ENCODE peak calls at places on chromosomes 4 and X, in seven cellular contexts. Q, D, C, K, H, T and X are unnamed samples.

GRCh38 chr4:78493731-78494130 is 57.8 kb upstream of the ANXA3 start:
- DNase-seq in K (no peak), T (no peak), Q (no peak), D (no peak), H (no peak), C (no peak), X (no peak)

GRCh38 chr4:38099020-38099600 is 138.9 kb downstream of the PTTG2 start:
- DNase-seq in K (no peak), D (no peak), C (no peak), H (no peak), Q (peak), T (no peak), X (no peak)

GRCh38 chrX:57453901-57454300 is 137.9 kb upstream of the ZXDB start:
- DNase-seq in H (peak), T (no peak), D (no peak), C (peak), K (no peak), Q (peak), X (peak)

GRCh38 chrX:139691843-139692505 is 16.0 kb downstream of the MCF2 start:
- DNase-seq in D (no peak), Q (peak), T (no peak), H (peak), C (no peak), K (no peak), X (no peak)

GRCh38 chr4:16048639-16049448 is 35.0 kb downstream of the PROM1 start:
- DNase-seq in C (no peak), T (no peak), K (no peak), Q (no peak), H (no peak), D (no peak), X (no peak)

GRCh38 chrX:130060122-130061069 is 49.9 kb downstream of the ELF4 start:
- DNase-seq in Q (peak), H (peak), T (peak), D (peak), C (no peak), K (peak), X (peak)

GRCh38 chr4:114606240-114606639 is 7.6 kb downstream of the UGT8 start:
- DNase-seq in H (no peak), T (no peak), D (no peak), K (no peak), Q (no peak), C (no peak), X (no peak)

GRCh38 chr4:188372856-188373255 is 233.6 kb downstream of the TRIML1 start:
- DNase-seq in D (no peak), K (no peak), Q (no peak), T (no peak), C (no peak), H (no peak), X (no peak)

GRCh38 chrX:1111543-1112300 is 100.7 kb downstream of the CRLF2 start:
- DNase-seq in K (no peak), T (no peak), Q (no peak), C (peak), H (no peak), D (no peak), X (no peak)

GRCh38 chrX:112687189-112687691 is 7.5 kb upstream of the LHFPL1 start:
- DNase-seq in D (no peak), K (no peak), C (no peak), Q (no peak), T (no peak), H (no peak), X (no peak)

GRCh38 chrX:54551801-54552200 is 21.8 kb downstream of the GNL3L start:
- DNase-seq in T (no peak), H (no peak), C (no peak), Q (no peak), K (no peak), D (no peak), X (no peak)

GRCh38 chr4:120769227-120769626 is 153.3 kb downstream of the PRDM5 start:
- DNase-seq in C (no peak), K (no peak), T (no peak), Q (peak), D (no peak), H (no peak), X (no peak)

GRCh38 chr4:63379750-63380522 is 1029.3 kb downstream of the TECRL start:
- DNase-seq in C (no peak), D (no peak), T (no peak), Q (no peak), K (no peak), H (no peak), X (no peak)

GRCh38 chr4:82469776-82470345 is 39.5 kb downstream of the ENOPH1 start:
- DNase-seq in Q (peak), H (no peak), T (no peak), C (no peak), K (no peak), D (no peak), X (no peak)

GRCh38 chrX:22148565-22148964 is 116.4 kb downstream of the PHEX start:
- DNase-seq in D (no peak), T (no peak), C (no peak), H (no peak), Q (no peak), K (no peak), X (no peak)

GRCh38 chrX:103363046-103363445 is 6.7 kb downstream of the TCEAL9 start:
- DNase-seq in Q (no peak), H (no peak), D (no peak), K (no peak), T (no peak), C (no peak), X (no peak)

GRCh38 chrX:103361798-103362197 is 5.5 kb downstream of the TCEAL9 start:
- DNase-seq in K (no peak), H (no peak), T (no peak), C (no peak), Q (peak), D (no peak), X (no peak)

GRCh38 chrX:103362504-103362903 is 6.2 kb downstream of the TCEAL9 start:
- DNase-seq in T (no peak), K (no peak), Q (peak), H (peak), C (no peak), D (no peak), X (no peak)

GRCh38 chrX:103360092-103360491 is 3.8 kb downstream of the TCEAL9 start:
- DNase-seq in K (no peak), D (no peak), C (no peak), Q (peak), H (no peak), T (no peak), X (peak)

DNA sequence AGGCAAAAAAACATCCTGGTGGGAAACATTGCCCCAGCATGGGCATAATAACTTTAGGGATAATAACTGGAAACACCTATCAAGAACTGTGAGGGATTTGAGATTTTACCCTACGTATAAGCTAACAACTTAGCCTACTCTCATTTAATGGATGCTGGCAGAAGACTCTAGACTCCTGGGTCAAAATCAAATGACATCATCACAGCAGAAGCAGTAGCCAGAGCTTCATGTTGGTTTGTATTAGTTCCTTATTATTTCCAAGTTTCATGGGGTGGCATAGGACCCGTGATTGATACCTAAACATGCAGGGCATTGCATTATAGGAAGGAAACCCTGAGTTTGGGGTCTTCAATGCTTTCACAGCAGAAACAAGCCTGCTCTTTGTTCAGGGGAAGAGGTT is 4.6 kb downstream of the TCEAL9 start:
- DNase-seq in H (no peak), C (no peak), Q (peak), T (no peak), K (no peak), D (no peak), X (no peak)
- TF ChIP-seq POLR2A in H (no peak), C (no peak), Q (no peak), T (no peak), K (no peak), D (no peak), X (no peak)

GRCh38 chr4:40511017-40511614 is 118.5 kb downstream of the RBM47 start:
- DNase-seq in D (no peak), Q (no peak), T (no peak), H (peak), K (peak), C (no peak), X (no peak)

GRCh38 chr4:40514409-40515025 is 115.1 kb downstream of the RBM47 start:
- DNase-seq in C (no peak), D (no peak), T (no peak), H (peak), K (peak), Q (no peak), X (no peak)

GRCh38 chr4:40515037-40515397 is 114.6 kb downstream of the RBM47 start:
- DNase-seq in K (no peak), D (no peak), Q (no peak), T (no peak), H (no peak), C (no peak), X (no peak)

GRCh38 chr4:40516651-40517050 is 113.0 kb downstream of the RBM47 start:
- DNase-seq in K (no peak), D (no peak), T (no peak), C (no peak), Q (no peak), H (no peak), X (no peak)

DNA sequence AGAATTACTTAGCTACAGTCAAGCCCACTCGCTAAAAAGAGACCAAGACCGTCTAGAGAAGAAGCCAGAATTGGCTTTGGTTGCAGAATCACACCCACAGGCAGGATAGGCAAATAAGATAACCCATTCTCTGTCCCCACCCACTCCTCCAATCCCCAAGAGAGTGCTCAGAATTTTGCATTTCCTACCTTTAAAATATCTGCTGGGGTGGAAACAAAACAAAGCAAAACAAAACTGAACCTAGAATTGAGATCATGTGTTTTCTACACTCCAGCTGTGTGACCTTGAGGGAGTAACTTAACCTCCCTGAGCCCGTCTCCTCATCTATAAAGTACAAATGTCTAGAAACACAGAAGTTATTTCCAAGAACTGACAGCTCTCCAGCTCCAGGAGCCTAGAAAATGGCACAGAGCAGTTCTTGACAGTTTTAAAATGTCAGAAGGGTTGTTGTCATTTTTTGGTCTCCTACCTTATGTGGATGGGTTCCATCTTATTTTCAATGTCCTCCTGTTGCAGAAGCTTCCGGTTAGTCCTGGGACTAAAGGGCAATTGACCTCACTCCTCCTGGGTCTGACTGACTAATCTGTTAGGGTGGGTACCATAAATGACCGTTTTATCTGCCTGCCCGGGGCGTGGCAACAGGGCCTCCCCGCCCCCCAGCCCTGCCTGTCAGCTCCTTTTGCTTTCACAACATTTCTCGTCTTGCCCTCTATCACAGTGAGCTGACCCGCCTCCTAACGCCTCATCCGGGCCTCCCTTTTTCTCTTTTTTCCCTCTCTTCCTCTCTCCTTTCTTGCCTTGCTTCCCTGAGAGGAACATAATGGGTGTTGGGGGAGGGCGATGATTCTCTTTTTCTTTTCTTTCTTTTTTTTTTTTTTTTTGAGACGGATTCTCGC is 114.0 kb downstream of the RBM47 start:
- DNase-seq in H (no peak), T (no peak), D (no peak), Q (no peak), K (no peak), C (no peak), X (peak)
- TF ChIP-seq POLR2A in H (peak), T (no peak), D (no peak), Q (no peak), K (peak), C (no peak), X (no peak)

GRCh38 chr4:176335421-176335820 is 15.7 kb downstream of the SPCS3 start:
- DNase-seq in C (no peak), K (no peak), T (no peak), Q (no peak), H (no peak), D (no peak), X (no peak)

GRCh38 chr4:176334066-176334465 is 14.3 kb downstream of the SPCS3 start:
- DNase-seq in D (no peak), T (no peak), C (no peak), H (no peak), Q (no peak), K (no peak), X (no peak)

GRCh38 chr4:176333076-176333475 is 13.3 kb downstream of the SPCS3 start:
- DNase-seq in T (no peak), H (no peak), K (no peak), Q (no peak), C (no peak), D (no peak), X (no peak)
- TF ChIP-seq POLR2A in T (no peak), H (no peak), K (no peak), Q (no peak), C (no peak), D (no peak), X (no peak)

GRCh38 chrX:52995135-52995973 is 37.0 kb upstream of the FAM156A start:
- DNase-seq in H (peak), D (peak), Q (peak), K (peak), T (peak), C (peak), X (peak)
- TF ChIP-seq POLR2A in H (peak), D (no peak), Q (no peak), K (peak), T (no peak), C (no peak), X (peak)

GRCh38 chr4:158172196-158172557 is 648 bp downstream of the GASK1B start:
- DNase-seq in K (no peak), Q (no peak), H (no peak), D (no peak), T (no peak), C (no peak), X (no peak)
- TF ChIP-seq POLR2A in K (no peak), Q (no peak), H (no peak), D (peak), T (no peak), C (no peak), X (no peak)

DNA sequence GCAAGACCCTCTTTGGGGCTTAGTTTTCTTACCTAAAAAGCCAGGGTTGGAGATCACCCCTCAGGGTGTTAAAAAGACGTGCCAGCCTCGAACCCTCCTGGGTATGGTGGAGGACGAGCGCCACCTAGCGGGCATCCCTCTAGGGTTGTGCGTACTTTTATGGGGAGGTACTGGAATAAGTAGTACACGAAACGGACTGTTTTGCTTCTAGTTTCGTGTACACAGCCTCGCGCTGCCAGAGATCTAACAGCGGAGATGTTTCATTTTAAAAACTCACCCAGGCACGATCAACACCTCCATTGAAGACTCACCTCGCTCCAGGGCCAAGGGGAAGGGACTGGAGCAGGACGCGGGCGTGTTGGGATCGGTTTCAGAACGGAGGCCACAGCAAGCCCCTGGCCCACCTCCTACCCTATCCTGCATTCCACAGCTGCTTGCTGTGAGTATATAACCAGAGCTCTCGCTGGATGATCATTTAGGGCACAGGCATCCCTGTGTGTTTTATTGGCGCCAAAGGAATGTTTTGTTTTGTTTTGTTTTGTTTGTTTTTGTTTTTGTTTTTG is 4.8 kb upstream of the NKX3-2 start:
- DNase-seq in H (peak), Q (peak), C (peak), K (peak), T (peak), D (peak), X (peak)
- TF ChIP-seq POLR2A in H (no peak), Q (no peak), C (no peak), K (no peak), T (no peak), D (no peak), X (no peak)

GRCh38 chrX:95675011-95675410 is 1009.6 kb upstream of the DIAPH2 start:
- DNase-seq in T (no peak), K (no peak), D (no peak), H (no peak), Q (no peak), C (no peak), X (no peak)
- TF ChIP-seq POLR2A in T (no peak), K (no peak), D (no peak), H (no peak), Q (no peak), C (no peak), X (no peak)

GRCh38 chrX:40106677-40107290 is 9.0 kb upstream of the BCOR start:
- DNase-seq in Q (no peak), H (no peak), K (no peak), T (no peak), D (no peak), C (no peak), X (peak)
- TF ChIP-seq POLR2A in Q (no peak), H (no peak), K (peak), T (no peak), D (no peak), C (no peak), X (no peak)